ENCODE peak calls at places on chromosomes 3 and 15, in five cellular contexts. N is ELF-1, W is pancreas, K is DMS79, L is germinal center. S is an unnamed sample.

GRCh38 chr15:29129221-29129620 is 140.4 kb downstream of the NSMCE3 start:
- DNase-seq in N (no peak), W (peak), K (no peak), L (no peak), S (no peak)

GRCh38 chr15:25051399-25052154 is 96.8 kb downstream of the SNRPN start:
- DNase-seq in N (no peak), W (no peak), K (no peak), L (no peak), S (no peak)

GRCh38 chr15:40691737-40692136 is 3.2 kb upstream of the RAD51 start:
- DNase-seq in N (no peak), W (no peak), K (no peak), L (no peak), S (no peak)

GRCh38 chr3:174100744-174101143 is 703.2 kb downstream of the NLGN1 start:
- DNase-seq in N (no peak), W (no peak), K (no peak), L (no peak), S (no peak)

GRCh38 chr15:45646220-45646619 is 11.4 kb downstream of the SQOR start:
- DNase-seq in N (no peak), W (no peak), K (no peak), L (no peak), S (no peak)

GRCh38 chr15:99324700-99325099 is 73.4 kb downstream of the LRRC28 start:
- DNase-seq in N (no peak), W (no peak), K (no peak), L (no peak), S (no peak)

GRCh38 chr3:47243748-47244147 is 38.9 kb downstream of the KIF9 start:
- DNase-seq in N (no peak), W (peak), K (no peak), L (no peak), S (no peak)

GRCh38 chr15:31325432-31325975 is 1.1 kb upstream of the KLF13 start:
- DNase-seq in N (no peak), W (no peak), K (no peak), L (peak), S (peak)

GRCh38 chr15:35746121-35746520 is 200.2 kb upstream of the DPH6 start:
- DNase-seq in N (no peak), W (no peak), K (no peak), L (no peak), S (no peak)

GRCh38 chr3:190718097-190718496 is 144.4 kb downstream of the GMNC start:
- DNase-seq in N (peak), W (no peak), K (no peak), L (no peak), S (no peak)

GRCh38 chr15:86268558-86268957 is 188.9 kb downstream of the AGBL1 start:
- DNase-seq in N (no peak), W (no peak), K (no peak), L (no peak), S (no peak)

GRCh38 chr15:52787549-52788098 is 2.5 kb downstream of the ONECUT1 start:
- DNase-seq in N (no peak), W (peak), K (no peak), L (no peak), S (peak)

GRCh38 chr15:77018796-77019475 is 24.0 kb downstream of the PSTPIP1 start:
- DNase-seq in N (no peak), W (no peak), K (no peak), L (no peak), S (peak)

GRCh38 chr15:85702321-85703230 is 92.1 kb downstream of the KLHL25 start:
- DNase-seq in N (no peak), W (no peak), K (no peak), L (no peak), S (no peak)

GRCh38 chr3:52280046-52280445 is 1.6 kb upstream of the WDR82 start:
- DNase-seq in N (peak), W (no peak), K (peak), L (no peak), S (no peak)

GRCh38 chr3:56783644-56784451 is 17.9 kb downstream of the ARHGEF3 start:
- DNase-seq in N (no peak), W (no peak), K (peak), L (peak), S (no peak)

GRCh38 chr15:80749589-80749988 is 29.6 kb upstream of the CEMIP start:
- DNase-seq in N (no peak), W (no peak), K (no peak), L (no peak), S (no peak)

GRCh38 chr3:58059349-58060321 is 51.4 kb downstream of the FLNB start:
- DNase-seq in N (peak), W (no peak), K (no peak), L (no peak), S (no peak)

GRCh38 chr3:149968216-149968615 is 2.5 kb downstream of the PFN2 start:
- DNase-seq in N (peak), W (no peak), K (peak), L (no peak), S (no peak)

GRCh38 chr3:187012609-187013051 is 82.3 kb downstream of the ST6GAL1 start:
- DNase-seq in N (no peak), W (no peak), K (no peak), L (no peak), S (peak)

GRCh38 chr15:69825941-69826817 is 271.5 kb downstream of the TLE3 start:
- DNase-seq in N (peak), W (no peak), K (no peak), L (no peak), S (peak)

GRCh38 chr15:85318732-85319076 is 61.7 kb upstream of the AKAP13 start:
- DNase-seq in N (no peak), W (no peak), K (no peak), L (no peak), S (no peak)

GRCh38 chr3:138916824-138917223 is 30.1 kb downstream of the FOXL2 start:
- DNase-seq in N (no peak), W (peak), K (no peak), L (no peak), S (no peak)

S was measured in H7.